ENCODE peak calls at places on chromosomes 12 and 14, in nine cellular contexts. One of them, this sample, is unnamed.

GRCh38 chr12:124097681-124098080 is 124.7 kb downstream of the ZNF664 start:
- DNase-seq in amniotic epithelial cell: no peak
- DNase-seq in left ventricle myocardium inferior: no peak
- DNase-seq in AG10803: peak; percentile 5
- DNase-seq in left ventricle myocardium superior: no peak
- DNase-seq in astrocyte of the hippocampus: no peak
- DNase-seq in mucosa of descending colon: no peak
- DNase-seq in AG04450: no peak
- DNase-seq in neural progenitor cell: no peak
- DNase-seq in this sample: no peak

GRCh38 chr14:68780358-68781160 is 12.3 kb downstream of the ZFP36L1 start:
- DNase-seq in AG10803: peak; percentile 75
- DNase-seq in astrocyte of the hippocampus: peak; percentile 72
- DNase-seq in amniotic epithelial cell: peak; percentile 83
- DNase-seq in neural progenitor cell: peak; percentile 51
- DNase-seq in left ventricle myocardium inferior: peak; percentile 73
- DNase-seq in left ventricle myocardium superior: peak; percentile 77
- DNase-seq in AG04450: no peak
- DNase-seq in mucosa of descending colon: peak; percentile 66
- DNase-seq in this sample: peak; percentile 78

GRCh38 chr14:89618821-89619551 is 202.0 kb upstream of the FOXN3 start:
- DNase-seq in left ventricle myocardium inferior: peak; percentile 73
- DNase-seq in astrocyte of the hippocampus: peak; percentile 91
- DNase-seq in amniotic epithelial cell: peak; percentile 65
- DNase-seq in AG10803: peak; percentile 67
- DNase-seq in mucosa of descending colon: peak; percentile 71
- DNase-seq in neural progenitor cell: peak; percentile 90
- DNase-seq in AG04450: no peak
- DNase-seq in left ventricle myocardium superior: peak; percentile 88
- DNase-seq in this sample: peak; percentile 82

GRCh38 chr12:29176951-29177350 is 27.9 kb downstream of the FAR2 start:
- DNase-seq in AG10803: peak; percentile 4
- DNase-seq in mucosa of descending colon: no peak
- DNase-seq in AG04450: no peak
- DNase-seq in left ventricle myocardium superior: no peak
- DNase-seq in neural progenitor cell: no peak
- DNase-seq in amniotic epithelial cell: no peak
- DNase-seq in left ventricle myocardium inferior: no peak
- DNase-seq in astrocyte of the hippocampus: no peak
- DNase-seq in this sample: no peak

GRCh38 chr14:101790232-101790631 is 28.7 kb downstream of the PPP2R5C start:
- DNase-seq in AG10803: no peak
- DNase-seq in amniotic epithelial cell: no peak
- DNase-seq in AG04450: no peak
- DNase-seq in left ventricle myocardium inferior: no peak
- DNase-seq in mucosa of descending colon: no peak
- DNase-seq in left ventricle myocardium superior: no peak
- DNase-seq in neural progenitor cell: no peak
- DNase-seq in astrocyte of the hippocampus: no peak
- DNase-seq in this sample: no peak

GRCh38 chr12:124286414-124286813 is 8.5 kb upstream of the RFLNA start:
- DNase-seq in amniotic epithelial cell: peak; percentile 10
- DNase-seq in AG04450: no peak
- DNase-seq in neural progenitor cell: no peak
- DNase-seq in astrocyte of the hippocampus: peak; percentile 91
- DNase-seq in mucosa of descending colon: peak; percentile 44
- DNase-seq in left ventricle myocardium inferior: no peak
- DNase-seq in left ventricle myocardium superior: no peak
- DNase-seq in AG10803: no peak
- DNase-seq in this sample: peak; percentile 33

GRCh38 chr12:121456551-121456950 is 56.6 kb downstream of the RNF34 start:
- DNase-seq in AG10803: no peak
- DNase-seq in AG04450: no peak
- DNase-seq in astrocyte of the hippocampus: no peak
- DNase-seq in amniotic epithelial cell: no peak
- DNase-seq in left ventricle myocardium inferior: no peak
- DNase-seq in left ventricle myocardium superior: peak; percentile 11
- DNase-seq in mucosa of descending colon: no peak
- DNase-seq in neural progenitor cell: no peak
- DNase-seq in this sample: no peak

GRCh38 chr12:1584326-1584725 is 10.1 kb downstream of the FBXL14 start:
- DNase-seq in AG04450: no peak
- DNase-seq in neural progenitor cell: peak; percentile 53
- DNase-seq in AG10803: no peak
- DNase-seq in mucosa of descending colon: no peak
- DNase-seq in astrocyte of the hippocampus: no peak
- DNase-seq in amniotic epithelial cell: no peak
- DNase-seq in left ventricle myocardium superior: no peak
- DNase-seq in left ventricle myocardium inferior: no peak
- DNase-seq in this sample: no peak

GRCh38 chr12:120800665-120801064 is 75.0 kb downstream of the ACADS start:
- DNase-seq in left ventricle myocardium superior: no peak
- DNase-seq in AG10803: no peak
- DNase-seq in mucosa of descending colon: no peak
- DNase-seq in neural progenitor cell: no peak
- DNase-seq in astrocyte of the hippocampus: peak; percentile 12
- DNase-seq in amniotic epithelial cell: peak; percentile 46
- DNase-seq in AG04450: no peak
- DNase-seq in left ventricle myocardium inferior: no peak
- DNase-seq in this sample: no peak

GRCh38 chr14:93015039-93015438 is 92.1 kb downstream of the CHGA start:
- DNase-seq in neural progenitor cell: no peak
- DNase-seq in mucosa of descending colon: no peak
- DNase-seq in astrocyte of the hippocampus: no peak
- DNase-seq in AG04450: no peak
- DNase-seq in AG10803: no peak
- DNase-seq in amniotic epithelial cell: no peak
- DNase-seq in left ventricle myocardium inferior: no peak
- DNase-seq in left ventricle myocardium superior: no peak
- DNase-seq in this sample: no peak

GRCh38 chr12:121514184-121514742 is 66.6 kb downstream of the KDM2B start:
- DNase-seq in astrocyte of the hippocampus: no peak
- DNase-seq in amniotic epithelial cell: no peak
- DNase-seq in left ventricle myocardium superior: no peak
- DNase-seq in neural progenitor cell: no peak
- DNase-seq in mucosa of descending colon: no peak
- DNase-seq in AG04450: no peak
- DNase-seq in AG10803: no peak
- DNase-seq in left ventricle myocardium inferior: no peak
- DNase-seq in this sample: no peak

GRCh38 chr14:76256545-76256944 is 104.8 kb downstream of the GPATCH2L start:
- DNase-seq in astrocyte of the hippocampus: no peak
- DNase-seq in left ventricle myocardium superior: no peak
- DNase-seq in left ventricle myocardium inferior: no peak
- DNase-seq in amniotic epithelial cell: no peak
- DNase-seq in mucosa of descending colon: no peak
- DNase-seq in neural progenitor cell: no peak
- DNase-seq in AG10803: no peak
- DNase-seq in AG04450: no peak
- DNase-seq in this sample: no peak

GRCh38 chr12:113996026-113996425 is 29.9 kb upstream of the RBM19 start:
- DNase-seq in AG10803: no peak
- DNase-seq in AG04450: no peak
- DNase-seq in neural progenitor cell: peak; percentile 62
- DNase-seq in left ventricle myocardium inferior: no peak
- DNase-seq in amniotic epithelial cell: no peak
- DNase-seq in astrocyte of the hippocampus: no peak
- DNase-seq in mucosa of descending colon: no peak
- DNase-seq in left ventricle myocardium superior: no peak
- DNase-seq in this sample: no peak

GRCh38 chr12:75724913-75725312 is 213.5 kb upstream of the KRR1 start:
- DNase-seq in neural progenitor cell: no peak
- DNase-seq in amniotic epithelial cell: peak; percentile 24
- DNase-seq in AG10803: peak; percentile 91
- DNase-seq in mucosa of descending colon: no peak
- DNase-seq in astrocyte of the hippocampus: peak; percentile 82
- DNase-seq in AG04450: peak; percentile 77
- DNase-seq in left ventricle myocardium inferior: no peak
- DNase-seq in left ventricle myocardium superior: no peak
- DNase-seq in this sample: peak; percentile 78

GRCh38 chr12:91811481-91812287 is 334.0 kb downstream of the BTG1 start:
- DNase-seq in AG10803: peak; percentile 68
- DNase-seq in neural progenitor cell: peak; percentile 66
- DNase-seq in AG04450: peak; percentile 21
- DNase-seq in mucosa of descending colon: peak; percentile 93
- DNase-seq in left ventricle myocardium superior: peak; percentile 81
- DNase-seq in amniotic epithelial cell: peak; percentile 64
- DNase-seq in astrocyte of the hippocampus: peak; percentile 79
- DNase-seq in left ventricle myocardium inferior: peak; percentile 73
- DNase-seq in this sample: peak; percentile 35

GRCh38 chr14:89367449-89368120 is 49.4 kb downstream of the FOXN3 start:
- DNase-seq in AG04450: no peak
- DNase-seq in left ventricle myocardium inferior: no peak
- DNase-seq in AG10803: no peak
- DNase-seq in amniotic epithelial cell: no peak
- DNase-seq in left ventricle myocardium superior: peak; percentile 37
- DNase-seq in neural progenitor cell: no peak
- DNase-seq in astrocyte of the hippocampus: no peak
- DNase-seq in mucosa of descending colon: no peak
- DNase-seq in this sample: no peak

GRCh38 chr12:130131817-130132216 is 30.4 kb upstream of the FZD10 start:
- DNase-seq in left ventricle myocardium superior: no peak
- DNase-seq in mucosa of descending colon: no peak
- DNase-seq in amniotic epithelial cell: no peak
- DNase-seq in AG04450: no peak
- DNase-seq in neural progenitor cell: no peak
- DNase-seq in AG10803: no peak
- DNase-seq in astrocyte of the hippocampus: no peak
- DNase-seq in left ventricle myocardium inferior: no peak
- DNase-seq in this sample: no peak

GRCh38 chr12:103456006-103456405 is 39.8 kb downstream of the C12orf42 start:
- DNase-seq in mucosa of descending colon: no peak
- DNase-seq in AG10803: no peak
- DNase-seq in neural progenitor cell: no peak
- DNase-seq in left ventricle myocardium inferior: no peak
- DNase-seq in astrocyte of the hippocampus: no peak
- DNase-seq in amniotic epithelial cell: no peak
- DNase-seq in AG04450: no peak
- DNase-seq in left ventricle myocardium superior: no peak
- DNase-seq in this sample: no peak

GRCh38 chr14:97641827-97642226 is 844.6 kb downstream of the VRK1 start:
- DNase-seq in astrocyte of the hippocampus: no peak
- DNase-seq in mucosa of descending colon: no peak
- DNase-seq in amniotic epithelial cell: no peak
- DNase-seq in AG10803: peak; percentile 11
- DNase-seq in left ventricle myocardium superior: no peak
- DNase-seq in AG04450: no peak
- DNase-seq in neural progenitor cell: no peak
- DNase-seq in left ventricle myocardium inferior: no peak
- DNase-seq in this sample: peak; percentile 13

GRCh38 chr12:52004042-52004648 is 2.6 kb upstream of the TAMALIN start:
- DNase-seq in AG04450: no peak
- DNase-seq in astrocyte of the hippocampus: peak; percentile 70
- DNase-seq in neural progenitor cell: peak; percentile 84
- DNase-seq in amniotic epithelial cell: peak; percentile 38
- DNase-seq in left ventricle myocardium inferior: no peak
- DNase-seq in mucosa of descending colon: peak; percentile 73
- DNase-seq in left ventricle myocardium superior: peak; percentile 63
- DNase-seq in AG10803: peak; percentile 56
- DNase-seq in this sample: peak; percentile 55

GRCh38 chr12:113735146-113735545 is 231.0 kb downstream of the RBM19 start:
- DNase-seq in neural progenitor cell: peak; percentile 58
- DNase-seq in AG04450: no peak
- DNase-seq in mucosa of descending colon: no peak
- DNase-seq in astrocyte of the hippocampus: no peak
- DNase-seq in left ventricle myocardium inferior: no peak
- DNase-seq in amniotic epithelial cell: no peak
- DNase-seq in AG10803: no peak
- DNase-seq in left ventricle myocardium superior: no peak
- DNase-seq in this sample: no peak

GRCh38 chr12:46043972-46044520 is 53.7 kb upstream of the SCAF11 start:
- DNase-seq in left ventricle myocardium inferior: no peak
- DNase-seq in AG04450: no peak
- DNase-seq in amniotic epithelial cell: no peak
- DNase-seq in left ventricle myocardium superior: no peak
- DNase-seq in neural progenitor cell: no peak
- DNase-seq in astrocyte of the hippocampus: no peak
- DNase-seq in mucosa of descending colon: no peak
- DNase-seq in AG10803: no peak
- DNase-seq in this sample: no peak

GRCh38 chr12:124175731-124176130 is 119.2 kb upstream of the RFLNA start:
- DNase-seq in mucosa of descending colon: no peak
- DNase-seq in amniotic epithelial cell: no peak
- DNase-seq in left ventricle myocardium superior: no peak
- DNase-seq in neural progenitor cell: no peak
- DNase-seq in left ventricle myocardium inferior: no peak
- DNase-seq in AG04450: no peak
- DNase-seq in astrocyte of the hippocampus: no peak
- DNase-seq in AG10803: no peak
- DNase-seq in this sample: no peak

GRCh38 chr12:96419576-96420254 is 19.5 kb upstream of the CDK17 start:
- DNase-seq in left ventricle myocardium inferior: no peak
- DNase-seq in AG10803: no peak
- DNase-seq in AG04450: no peak
- DNase-seq in astrocyte of the hippocampus: no peak
- DNase-seq in mucosa of descending colon: no peak
- DNase-seq in neural progenitor cell: no peak
- DNase-seq in amniotic epithelial cell: no peak
- DNase-seq in left ventricle myocardium superior: peak; percentile 26
- DNase-seq in this sample: no peak

This sample was measured in Daoy.